ENCODE peak calls at places on chromosomes 6 and 20, in nine cellular contexts. One of them, this sample, is unnamed.

GRCh38 chr6:89035252-89036106 is 45.1 kb upstream of the PNRC1 start:
- DNase-seq in LoVo: peak; percentile 87
- DNase-seq in Peyer's patch: peak; percentile 41
- DNase-seq in tibial nerve: peak; percentile 84
- DNase-seq in right lobe of liver: peak; percentile 83
- DNase-seq in heart right ventricle: peak; percentile 70
- DNase-seq in endodermal cell: no peak
- DNase-seq in upper lobe of left lung: peak; percentile 90
- DNase-seq in T-helper 17 cell: no peak
- DNase-seq in this sample: no peak

GRCh38 chr20:20498081-20498861 is 130.4 kb downstream of the INSM1 start:
- DNase-seq in upper lobe of left lung: no peak
- DNase-seq in endodermal cell: no peak
- DNase-seq in tibial nerve: no peak
- DNase-seq in T-helper 17 cell: no peak
- DNase-seq in right lobe of liver: no peak
- DNase-seq in Peyer's patch: no peak
- DNase-seq in heart right ventricle: no peak
- DNase-seq in LoVo: no peak
- DNase-seq in this sample: no peak

GRCh38 chr6:39178804-39179203 is 50.5 kb downstream of the KCNK5 start:
- DNase-seq in T-helper 17 cell: no peak
- DNase-seq in tibial nerve: no peak
- DNase-seq in Peyer's patch: no peak
- DNase-seq in right lobe of liver: no peak
- DNase-seq in endodermal cell: no peak
- DNase-seq in upper lobe of left lung: no peak
- DNase-seq in heart right ventricle: no peak
- DNase-seq in LoVo: no peak
- DNase-seq in this sample: no peak

GRCh38 chr6:116145786-116146675 is 20.1 kb upstream of the COL10A1 start:
- DNase-seq in Peyer's patch: no peak
- DNase-seq in tibial nerve: no peak
- DNase-seq in heart right ventricle: no peak
- DNase-seq in T-helper 17 cell: no peak
- DNase-seq in right lobe of liver: no peak
- DNase-seq in endodermal cell: peak; percentile 55
- DNase-seq in upper lobe of left lung: no peak
- DNase-seq in LoVo: no peak
- DNase-seq in this sample: no peak

GRCh38 chr6:29131691-29132090 is 23.8 kb downstream of the OR2J3 start:
- DNase-seq in endodermal cell: no peak
- DNase-seq in LoVo: no peak
- DNase-seq in T-helper 17 cell: no peak
- DNase-seq in upper lobe of left lung: no peak
- DNase-seq in tibial nerve: no peak
- DNase-seq in heart right ventricle: no peak
- DNase-seq in right lobe of liver: no peak
- DNase-seq in Peyer's patch: no peak
- DNase-seq in this sample: no peak

GRCh38 chr6:129186988-129187387 is 304.1 kb downstream of the LAMA2 start:
- DNase-seq in heart right ventricle: no peak
- DNase-seq in tibial nerve: no peak
- DNase-seq in upper lobe of left lung: no peak
- DNase-seq in right lobe of liver: no peak
- DNase-seq in Peyer's patch: no peak
- DNase-seq in T-helper 17 cell: no peak
- DNase-seq in LoVo: peak; percentile 81
- DNase-seq in endodermal cell: no peak
- DNase-seq in this sample: no peak

GRCh38 chr6:143197377-143197776 is 136.7 kb downstream of the AIG1 start:
- DNase-seq in right lobe of liver: no peak
- DNase-seq in endodermal cell: no peak
- DNase-seq in upper lobe of left lung: no peak
- DNase-seq in tibial nerve: no peak
- DNase-seq in heart right ventricle: no peak
- DNase-seq in Peyer's patch: no peak
- DNase-seq in LoVo: no peak
- DNase-seq in T-helper 17 cell: no peak
- DNase-seq in this sample: no peak

GRCh38 chr20:57835462-57836455 is 125.9 kb upstream of the PMEPA1 start:
- DNase-seq in LoVo: no peak
- DNase-seq in tibial nerve: no peak
- DNase-seq in Peyer's patch: no peak
- DNase-seq in heart right ventricle: no peak
- DNase-seq in T-helper 17 cell: no peak
- DNase-seq in endodermal cell: no peak
- DNase-seq in upper lobe of left lung: peak; percentile 12
- DNase-seq in right lobe of liver: no peak
- DNase-seq in this sample: no peak

GRCh38 chr6:40962241-40962640 is 76.8 kb downstream of the UNC5CL start:
- DNase-seq in T-helper 17 cell: no peak
- DNase-seq in upper lobe of left lung: no peak
- DNase-seq in Peyer's patch: no peak
- DNase-seq in right lobe of liver: no peak
- DNase-seq in tibial nerve: no peak
- DNase-seq in heart right ventricle: no peak
- DNase-seq in LoVo: peak; percentile 69
- DNase-seq in endodermal cell: no peak
- DNase-seq in this sample: no peak

GRCh38 chr6:101114703-101115102 is 233.6 kb upstream of the ASCC3 start:
- DNase-seq in right lobe of liver: no peak
- DNase-seq in Peyer's patch: no peak
- DNase-seq in endodermal cell: no peak
- DNase-seq in T-helper 17 cell: no peak
- DNase-seq in heart right ventricle: no peak
- DNase-seq in upper lobe of left lung: no peak
- DNase-seq in LoVo: peak; percentile 47
- DNase-seq in tibial nerve: no peak
- DNase-seq in this sample: no peak

GRCh38 chr6:108584323-108584722 is 23.6 kb downstream of the FOXO3 start:
- DNase-seq in T-helper 17 cell: no peak
- DNase-seq in endodermal cell: no peak
- DNase-seq in Peyer's patch: no peak
- DNase-seq in tibial nerve: no peak
- DNase-seq in right lobe of liver: no peak
- DNase-seq in heart right ventricle: no peak
- DNase-seq in LoVo: no peak
- DNase-seq in upper lobe of left lung: no peak
- DNase-seq in this sample: no peak